ENCODE peak calls at places on chromosome 4, in seven cellular contexts. One of them, this sample, is unnamed.

GRCh38 chr4:98977557-98977956 is 18.0 kb upstream of the METAP1 start:
- DNase-seq in H9: no peak
- DNase-seq in neuronal stem cell: no peak
- DNase-seq in H1: no peak
- DNase-seq in trophoblast cell: no peak
- DNase-seq in mesenchymal stem cell: no peak
- DNase-seq in mesendoderm: no peak
- DNase-seq in this sample: no peak

GRCh38 chr4:53497446-53498069 is 93.7 kb downstream of the LNX1 start:
- DNase-seq in neuronal stem cell: no peak
- DNase-seq in mesenchymal stem cell: peak
- DNase-seq in H1: no peak
- DNase-seq in trophoblast cell: peak
- DNase-seq in mesendoderm: no peak
- DNase-seq in H9: no peak
- DNase-seq in this sample: peak

GRCh38 chr4:112145820-112146813 is 863 bp downstream of the FAM241A start:
- DNase-seq in neuronal stem cell: peak
- DNase-seq in H9: peak
- DNase-seq in mesenchymal stem cell: peak
- DNase-seq in trophoblast cell: peak
- DNase-seq in H1: no peak
- DNase-seq in mesendoderm: peak
- DNase-seq in this sample: peak

GRCh38 chr4:106530816-106531215 is 162.2 kb upstream of the GIMD1 start:
- DNase-seq in neuronal stem cell: no peak
- DNase-seq in H1: no peak
- DNase-seq in trophoblast cell: no peak
- DNase-seq in H9: no peak
- DNase-seq in mesenchymal stem cell: peak
- DNase-seq in mesendoderm: no peak
- DNase-seq in this sample: no peak

GRCh38 chr4:121728798-121729226 is 32.0 kb upstream of the ANXA5 start:
- DNase-seq in trophoblast cell: peak
- DNase-seq in H1: no peak
- DNase-seq in neuronal stem cell: no peak
- DNase-seq in mesenchymal stem cell: peak
- DNase-seq in mesendoderm: no peak
- DNase-seq in H9: no peak
- DNase-seq in this sample: peak

GRCh38 chr4:76782837-76783236 is 115.1 kb downstream of the SOWAHB start:
- DNase-seq in H9: no peak
- DNase-seq in H1: no peak
- DNase-seq in mesenchymal stem cell: peak
- DNase-seq in neuronal stem cell: no peak
- DNase-seq in mesendoderm: peak
- DNase-seq in trophoblast cell: no peak
- DNase-seq in this sample: peak

GRCh38 chr4:53558981-53559620 is 32.2 kb downstream of the LNX1 start:
- DNase-seq in trophoblast cell: no peak
- DNase-seq in mesenchymal stem cell: peak
- DNase-seq in H9: no peak
- DNase-seq in mesendoderm: no peak
- DNase-seq in neuronal stem cell: no peak
- DNase-seq in H1: no peak
- DNase-seq in this sample: no peak

GRCh38 chr4:56674984-56675383 is 6.1 kb downstream of the HOPX start:
- DNase-seq in trophoblast cell: no peak
- DNase-seq in neuronal stem cell: no peak
- DNase-seq in H9: no peak
- DNase-seq in mesendoderm: no peak
- DNase-seq in mesenchymal stem cell: no peak
- DNase-seq in H1: no peak
- DNase-seq in this sample: no peak

GRCh38 chr4:20652226-20652836 is 47.9 kb upstream of the PACRGL start:
- DNase-seq in mesenchymal stem cell: no peak
- DNase-seq in mesendoderm: no peak
- DNase-seq in trophoblast cell: no peak
- DNase-seq in H1: no peak
- DNase-seq in neuronal stem cell: no peak
- DNase-seq in H9: no peak
- DNase-seq in this sample: no peak

GRCh38 chr4:74293558-74293957 is 14.7 kb upstream of the EPGN start:
- DNase-seq in mesenchymal stem cell: no peak
- DNase-seq in mesendoderm: no peak
- DNase-seq in trophoblast cell: no peak
- DNase-seq in H9: no peak
- DNase-seq in H1: no peak
- DNase-seq in neuronal stem cell: no peak
- DNase-seq in this sample: no peak

GRCh38 chr4:151324449-151325319 is 721 bp downstream of the SH3D19 start:
- DNase-seq in H9: peak
- DNase-seq in trophoblast cell: peak
- DNase-seq in H1: peak
- DNase-seq in neuronal stem cell: peak
- DNase-seq in mesenchymal stem cell: peak
- DNase-seq in mesendoderm: peak
- DNase-seq in this sample: peak

DNA sequence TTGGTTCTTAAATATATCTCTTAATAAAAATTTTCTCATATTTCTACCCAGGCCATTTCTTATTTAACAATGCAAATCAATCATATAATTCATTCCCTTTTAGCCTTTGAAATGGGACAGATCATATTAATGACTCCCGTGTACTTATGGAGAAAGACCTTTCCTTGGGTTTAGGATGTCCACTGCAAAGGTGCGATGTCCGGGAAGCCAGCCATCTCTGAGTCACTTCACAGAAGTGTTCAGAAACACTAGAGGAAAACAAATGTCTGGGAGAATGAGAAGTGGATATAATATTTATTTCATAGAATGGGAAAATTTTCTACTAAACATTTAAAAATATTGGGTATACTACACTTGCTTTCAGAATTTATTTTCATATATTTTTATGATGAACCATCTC is 15.3 kb downstream of the INTU start:
- DNase-seq in H1: no peak
- DNase-seq in mesenchymal stem cell: no peak
- DNase-seq in mesendoderm: no peak
- DNase-seq in H9: no peak
- DNase-seq in neuronal stem cell: no peak
- DNase-seq in trophoblast cell: no peak
- DNase-seq in this sample: peak
- H2AK5ac ChIP-seq in H1: no peak
- H2AK5ac ChIP-seq in mesenchymal stem cell: no peak
- H2AK5ac ChIP-seq in mesendoderm: no peak
- H2AK5ac ChIP-seq in H9: no peak
- H2AK5ac ChIP-seq in neuronal stem cell: no peak
- H2AK5ac ChIP-seq in trophoblast cell: no peak
- H2AK5ac ChIP-seq in this sample: no peak

DNA sequence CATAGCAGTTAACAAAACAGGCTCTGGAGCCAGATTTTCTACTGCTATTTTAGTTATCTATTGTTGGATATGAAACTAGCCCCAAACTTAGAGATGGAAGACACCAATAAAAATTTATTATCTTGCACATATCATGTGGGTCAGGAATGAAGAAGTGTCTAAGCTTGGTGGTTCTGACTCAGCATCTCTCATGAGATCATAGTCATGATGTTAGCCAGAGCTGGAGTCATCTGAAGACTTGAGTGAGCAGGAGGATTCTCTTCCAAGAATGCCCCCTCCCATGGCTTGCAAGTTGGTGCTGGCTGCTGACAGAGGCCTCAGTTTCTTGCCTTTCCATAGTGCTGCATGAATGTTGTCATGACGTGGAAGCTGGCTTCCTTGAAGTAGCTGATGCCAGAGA is 68.2 kb upstream of the TAPT1 start:
- DNase-seq in mesendoderm: no peak
- DNase-seq in H9: no peak
- DNase-seq in mesenchymal stem cell: peak
- DNase-seq in neuronal stem cell: no peak
- DNase-seq in trophoblast cell: no peak
- DNase-seq in H1: no peak
- DNase-seq in this sample: peak
- H2AK5ac ChIP-seq in mesendoderm: no peak
- H2AK5ac ChIP-seq in H9: no peak
- H2AK5ac ChIP-seq in mesenchymal stem cell: no peak
- H2AK5ac ChIP-seq in neuronal stem cell: no peak
- H2AK5ac ChIP-seq in trophoblast cell: no peak
- H2AK5ac ChIP-seq in H1: no peak
- H2AK5ac ChIP-seq in this sample: no peak

GRCh38 chr4:170198742-170199141 is 109.0 kb upstream of the AADAT start:
- DNase-seq in H9: no peak
- DNase-seq in trophoblast cell: no peak
- DNase-seq in mesenchymal stem cell: peak
- DNase-seq in H1: no peak
- DNase-seq in neuronal stem cell: no peak
- DNase-seq in mesendoderm: peak
- DNase-seq in this sample: no peak
- H2AK5ac ChIP-seq in H9: no peak
- H2AK5ac ChIP-seq in trophoblast cell: no peak
- H2AK5ac ChIP-seq in mesenchymal stem cell: no peak
- H2AK5ac ChIP-seq in H1: no peak
- H2AK5ac ChIP-seq in neuronal stem cell: no peak
- H2AK5ac ChIP-seq in mesendoderm: no peak
- H2AK5ac ChIP-seq in this sample: no peak

DNA sequence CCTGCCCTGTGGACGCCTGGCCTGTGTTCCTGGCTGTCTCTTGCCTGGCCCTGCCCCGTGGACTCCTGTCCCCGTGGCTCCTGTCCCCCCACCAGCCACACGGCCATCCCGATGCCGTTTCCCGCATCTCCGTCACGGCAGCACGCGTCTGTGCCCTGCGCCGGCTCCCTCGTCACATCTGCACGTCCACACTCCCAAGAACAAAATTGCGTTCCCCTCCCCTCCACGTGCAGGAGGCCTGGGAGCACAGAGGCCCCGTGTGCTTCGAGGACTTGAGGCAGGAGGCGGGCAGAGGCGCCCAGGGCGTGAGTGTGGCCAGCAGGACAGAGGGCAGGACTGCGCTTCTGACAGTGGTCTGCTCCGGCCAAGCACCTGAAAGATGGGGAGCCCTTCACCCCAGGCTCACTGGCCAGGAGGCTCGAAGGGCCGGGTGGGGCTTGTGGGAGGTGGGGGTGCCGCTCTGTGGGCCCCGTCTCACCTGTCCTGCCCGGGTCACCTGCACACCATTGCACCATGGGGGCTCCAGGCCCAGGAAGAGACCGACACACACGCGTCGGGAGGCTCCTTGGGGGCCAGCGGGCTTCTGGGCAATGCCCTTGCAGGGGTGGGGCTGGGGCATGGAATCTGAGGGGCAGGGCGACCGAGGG is 17.3 kb downstream of the FGFRL1 start:
- DNase-seq in mesenchymal stem cell: no peak
- DNase-seq in trophoblast cell: no peak
- DNase-seq in neuronal stem cell: no peak
- DNase-seq in H1: no peak
- DNase-seq in H9: no peak
- DNase-seq in mesendoderm: no peak
- DNase-seq in this sample: no peak
- H2AK5ac ChIP-seq in mesenchymal stem cell: no peak
- H2AK5ac ChIP-seq in trophoblast cell: no peak
- H2AK5ac ChIP-seq in neuronal stem cell: peak
- H2AK5ac ChIP-seq in H1: peak
- H2AK5ac ChIP-seq in H9: no peak
- H2AK5ac ChIP-seq in mesendoderm: no peak
- H2AK5ac ChIP-seq in this sample: no peak

DNA sequence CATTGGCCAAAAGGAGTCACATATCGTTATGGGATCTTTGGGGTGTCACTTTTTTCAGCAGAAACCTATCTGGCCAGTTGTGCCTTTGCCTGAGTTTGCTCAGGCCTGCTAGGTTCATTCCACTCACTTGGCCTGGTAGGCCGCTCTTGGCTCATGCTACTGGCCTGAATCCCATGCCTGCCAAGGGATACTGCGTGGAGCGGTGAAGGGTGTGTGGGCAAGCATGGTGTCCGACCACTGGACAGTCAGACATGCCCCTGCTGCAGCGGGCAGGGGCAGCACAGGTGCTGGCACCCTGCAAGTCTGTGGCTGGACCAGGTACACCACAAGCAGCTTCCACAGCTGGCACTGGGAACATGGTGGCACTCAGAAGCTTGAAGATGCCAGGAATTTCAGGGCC is 11.3 kb upstream of the PPM1K start:
- DNase-seq in mesenchymal stem cell: no peak
- DNase-seq in mesendoderm: no peak
- DNase-seq in H1: no peak
- DNase-seq in trophoblast cell: no peak
- DNase-seq in H9: no peak
- DNase-seq in neuronal stem cell: no peak
- DNase-seq in this sample: no peak
- H2AK5ac ChIP-seq in mesenchymal stem cell: no peak
- H2AK5ac ChIP-seq in mesendoderm: no peak
- H2AK5ac ChIP-seq in H1: no peak
- H2AK5ac ChIP-seq in trophoblast cell: no peak
- H2AK5ac ChIP-seq in H9: no peak
- H2AK5ac ChIP-seq in neuronal stem cell: no peak
- H2AK5ac ChIP-seq in this sample: no peak